ENCODE peak calls at places on chromosomes 5 and 9, in six cellular contexts. J, Y, S, V, U and I are unnamed samples.

GRCh38 chr9:16628421-16628820 is 242.0 kb downstream of the BNC2 start:
- DNase-seq in S (no peak), U (no peak), J (no peak), V (no peak), Y (peak; percentile 39), I (no peak)

GRCh38 chr9:114401344-114401743 is 13.6 kb upstream of the AKNA start:
- DNase-seq in V (no peak), J (no peak), S (peak; percentile 39), Y (no peak), U (no peak), I (no peak)

GRCh38 chr5:8601831-8602354 is 732.9 kb downstream of the MTRR start:
- DNase-seq in U (no peak), Y (no peak), J (no peak), S (no peak), V (no peak), I (no peak)

GRCh38 chr9:78552802-78553201 is 255.9 kb downstream of the PSAT1 start:
- DNase-seq in U (peak; percentile 59), V (no peak), J (no peak), S (no peak), Y (peak; percentile 60), I (no peak)

GRCh38 chr9:89138463-89139390 is 39.9 kb downstream of the SHC3 start:
- DNase-seq in J (no peak), V (no peak), Y (peak; percentile 69), U (peak; percentile 65), S (no peak), I (peak; percentile 16)

GRCh38 chr5:176436641-176437040 is 11.5 kb upstream of the FAF2 start:
- DNase-seq in V (no peak), S (no peak), J (no peak), Y (peak; percentile 61), U (peak; percentile 72), I (peak; percentile 92)

GRCh38 chr9:96603305-96604004 is 16.2 kb downstream of the CDC14B start:
- DNase-seq in J (no peak), S (no peak), Y (no peak), U (no peak), V (no peak), I (no peak)

GRCh38 chr5:87769137-87769536 is 356.4 kb upstream of the CCNH start:
- DNase-seq in S (no peak), U (peak; percentile 25), Y (no peak), J (no peak), V (no peak), I (no peak)

GRCh38 chr5:175471628-175472027 is 6.7 kb upstream of the SFXN1 start:
- DNase-seq in V (no peak), J (no peak), S (no peak), Y (no peak), U (no peak), I (no peak)

GRCh38 chr9:77588319-77588937 is 59.7 kb downstream of the GNA14 start:
- DNase-seq in S (peak; percentile 95), J (peak; percentile 8), U (peak; percentile 55), Y (peak; percentile 67), V (no peak), I (peak; percentile 85)

GRCh38 chr9:75229605-75230332 is 141.5 kb downstream of the OSTF1 start:
- DNase-seq in V (no peak), S (peak; percentile 14), J (no peak), Y (peak; percentile 31), U (peak; percentile 97), I (no peak)

GRCh38 chr5:178389796-178390195 is 157.2 kb upstream of the PHYKPL start:
- DNase-seq in U (no peak), S (no peak), Y (no peak), V (no peak), J (no peak), I (no peak)

GRCh38 chr5:84290161-84290560 is 94.5 kb downstream of the EDIL3 start:
- DNase-seq in Y (no peak), S (no peak), U (no peak), J (no peak), V (no peak), I (peak; percentile 77)

GRCh38 chr5:36055984-36056383 is 10.7 kb downstream of the UGT3A2 start:
- DNase-seq in S (no peak), V (no peak), J (no peak), Y (no peak), U (no peak), I (no peak)

GRCh38 chr5:109740329-109740728 is 50.6 kb downstream of the MAN2A1 start:
- DNase-seq in U (peak; percentile 58), J (no peak), V (peak; percentile 32), Y (no peak), S (peak; percentile 70), I (peak; percentile 36)

GRCh38 chr9:121217609-121218292 is 16.1 kb upstream of the RAB14 start:
- DNase-seq in Y (no peak), V (peak; percentile 50), J (no peak), S (no peak), U (peak; percentile 51), I (no peak)

GRCh38 chr5:145161384-145161783 is 673.8 kb downstream of the PRELID2 start:
- DNase-seq in S (no peak), J (peak; percentile 51), U (no peak), Y (no peak), V (no peak), I (no peak)

GRCh38 chr5:1660511-1660910 is 136.8 kb upstream of the LPCAT1 start:
- DNase-seq in S (no peak), U (no peak), V (no peak), J (no peak), Y (no peak), I (no peak)

GRCh38 chr5:1662559-1663043 is 137.0 kb downstream of the MRPL36 start:
- DNase-seq in U (no peak), V (no peak), Y (no peak), J (no peak), S (no peak), I (no peak)

GRCh38 chr5:1661831-1662558 is 137.6 kb downstream of the MRPL36 start:
- DNase-seq in J (no peak), Y (no peak), S (no peak), V (no peak), U (no peak), I (no peak)

GRCh38 chr5:1660037-1660400 is 136.3 kb upstream of the LPCAT1 start:
- DNase-seq in V (no peak), U (no peak), S (peak; percentile 19), Y (no peak), J (no peak), I (no peak)

DNA sequence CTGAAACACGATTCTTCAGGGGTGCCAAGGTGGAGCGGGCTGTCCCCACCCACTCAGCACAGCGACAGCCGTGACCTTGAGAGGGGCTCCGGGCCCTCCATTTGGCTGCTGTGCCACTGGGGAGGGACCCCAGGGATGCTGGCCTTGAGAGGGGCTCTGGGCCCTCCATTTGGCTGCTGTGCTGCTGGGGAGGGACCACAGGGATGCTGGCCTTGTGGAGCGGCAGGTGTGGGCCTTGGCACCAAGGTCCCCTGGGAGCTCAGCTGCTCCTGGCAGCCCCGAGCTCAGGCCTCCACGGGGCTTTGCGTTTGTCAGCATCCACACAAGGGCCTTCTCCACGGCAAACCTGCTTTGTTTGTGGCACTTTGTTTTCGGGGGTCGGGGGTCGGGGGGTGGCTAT is 137.6 kb upstream of the LPCAT1 start:
- DNase-seq in J (no peak), U (no peak), S (no peak), Y (no peak), V (no peak), I (no peak)
- H3K9ac ChIP-seq in J (peak overlapping the region; percentile 30), U (no peak overlapping the region), S (no peak overlapping the region), Y (no peak overlapping the region), V (no peak overlapping the region), I (no peak overlapping the region)

GRCh38 chr9:1701113-1701512 is 314.0 kb upstream of the SMARCA2 start:
- DNase-seq in V (no peak), U (no peak), S (peak; percentile 57), J (no peak), Y (no peak), I (no peak)

GRCh38 chr9:1707291-1707690 is 307.9 kb upstream of the SMARCA2 start:
- DNase-seq in Y (no peak), J (no peak), U (peak; percentile 24), S (no peak), V (no peak), I (no peak)

GRCh38 chr9:1708215-1708614 is 306.9 kb upstream of the SMARCA2 start:
- DNase-seq in S (no peak), U (no peak), V (no peak), J (no peak), Y (no peak), I (no peak)

GRCh38 chr9:1698991-1699390 is 316.2 kb upstream of the SMARCA2 start:
- DNase-seq in S (no peak), J (no peak), U (no peak), V (no peak), Y (no peak), I (no peak)

GRCh38 chr9:1702701-1703100 is 312.4 kb upstream of the SMARCA2 start:
- DNase-seq in Y (no peak), S (no peak), V (no peak), J (no peak), U (no peak), I (no peak)
- H3K9ac ChIP-seq in Y (no peak overlapping the region), S (no peak overlapping the region), V (no peak overlapping the region), J (no peak overlapping the region), U (no peak overlapping the region), I (no peak overlapping the region)

GRCh38 chr9:127267793-127268507 is 3.4 kb downstream of the GARNL3 start:
- DNase-seq in Y (no peak), J (no peak), V (peak; percentile 32), U (no peak), S (no peak), I (no peak)

GRCh38 chr9:127263244-127263643 is 1.3 kb upstream of the GARNL3 start:
- DNase-seq in J (no peak), V (no peak), Y (no peak), S (no peak), U (no peak), I (no peak)

GRCh38 chr9:127262621-127263020 is 2.0 kb upstream of the GARNL3 start:
- DNase-seq in J (no peak), Y (no peak), V (no peak), U (no peak), S (no peak), I (no peak)

GRCh38 chr9:127264462-127265040 is at the start of gene GARNL3:
- DNase-seq in Y (no peak), U (no peak), V (no peak), S (no peak), J (no peak), I (no peak)

DNA sequence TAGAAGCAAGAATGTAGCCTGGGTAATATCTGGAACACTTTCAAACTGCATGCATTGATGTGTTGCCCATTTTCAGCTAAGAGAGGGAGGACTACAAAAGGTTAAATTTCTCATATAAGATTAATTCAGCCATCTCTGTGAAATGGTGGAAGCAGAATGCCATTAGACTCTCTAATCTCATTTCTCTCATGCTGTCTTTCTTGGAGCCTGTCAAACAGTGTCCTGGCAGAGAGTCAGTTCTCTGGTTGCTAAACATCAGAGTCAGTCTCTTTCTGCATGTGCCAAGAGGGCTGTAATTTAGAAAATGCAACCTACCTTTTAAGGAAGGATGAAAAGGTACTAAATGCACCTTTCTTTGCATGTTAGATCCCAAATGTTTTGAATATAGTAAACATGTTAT is 910 bp upstream of the GARNL3 start:
- DNase-seq in V (no peak), U (no peak), Y (peak; percentile 33), S (no peak), J (no peak), I (no peak)
- H3K9ac ChIP-seq in V (no peak overlapping the region), U (no peak overlapping the region), Y (no peak overlapping the region), S (no peak overlapping the region), J (no peak overlapping the region), I (no peak overlapping the region)

GRCh38 chr5:106601605-106602004 is 1069.1 kb downstream of the EFNA5 start:
- DNase-seq in J (no peak), U (peak; percentile 0), V (peak; percentile 48), Y (no peak), S (peak; percentile 11), I (peak; percentile 6)

GRCh38 chr5:106600803-106601202 is 1069.9 kb downstream of the EFNA5 start:
- DNase-seq in V (no peak), J (no peak), U (no peak), S (no peak), Y (no peak), I (no peak)

GRCh38 chr5:106595864-106596263 is 1074.9 kb downstream of the EFNA5 start:
- DNase-seq in V (no peak), Y (no peak), J (no peak), S (no peak), U (no peak), I (no peak)
- H3K9ac ChIP-seq in V (no peak overlapping the region), Y (no peak overlapping the region), J (no peak overlapping the region), S (no peak overlapping the region), U (no peak overlapping the region), I (no peak overlapping the region)